ENCODE peak calls at places on chromosomes 2 and 18, in seven cellular contexts. E, I, J, W, G, B and P are unnamed samples.

GRCh38 chr2:219509780-219510511 is 4.3 kb upstream of the ASIC4 start:
- DNase-seq in E (peak; percentile 40), I (peak; percentile 71), J (peak; percentile 67), W (peak; percentile 78), G (no peak), B (no peak), P (peak; percentile 87)

GRCh38 chr2:139924070-139924469 is 1143.9 kb upstream of the NXPH2 start:
- DNase-seq in E (no peak), I (no peak), J (no peak), W (no peak), G (no peak), B (no peak), P (no peak)

GRCh38 chr2:236641051-236641450 is 71.4 kb downstream of the ACKR3 start:
- DNase-seq in E (no peak), I (no peak), J (no peak), W (no peak), G (no peak), B (no peak), P (no peak)

GRCh38 chr2:161273038-161273760 is 35.0 kb upstream of the PSMD14 start:
- DNase-seq in E (no peak), I (peak; percentile 39), J (peak; percentile 31), W (peak; percentile 22), G (peak; percentile 46), B (peak; percentile 15), P (no peak)

GRCh38 chr2:136029149-136029548 is 43.7 kb upstream of the DARS1 start:
- DNase-seq in E (no peak), I (no peak), J (no peak), W (no peak), G (no peak), B (no peak), P (no peak)

GRCh38 chr18:8858888-8859511 is 153.6 kb downstream of the MTCL1 start:
- DNase-seq in E (no peak), I (no peak), J (no peak), W (no peak), G (peak; percentile 78), B (peak; percentile 90), P (no peak)

GRCh38 chr2:23423062-23423872 is 38.3 kb downstream of the KLHL29 start:
- DNase-seq in E (no peak), I (no peak), J (peak; percentile 27), W (no peak), G (no peak), B (no peak), P (no peak)

GRCh38 chr18:61091379-61091778 is 241.9 kb upstream of the CDH20 start:
- DNase-seq in E (no peak), I (no peak), J (no peak), W (no peak), G (no peak), B (no peak), P (no peak)

GRCh38 chr2:169716938-169717690 is 16.5 kb upstream of the KLHL23 start:
- DNase-seq in E (no peak), I (no peak), J (no peak), W (no peak), G (no peak), B (no peak), P (no peak)

GRCh38 chr2:163213699-163214098 is 375.1 kb upstream of the KCNH7 start:
- DNase-seq in E (no peak), I (no peak), J (no peak), W (no peak), G (no peak), B (no peak), P (no peak)

GRCh38 chr2:74481961-74482800 is 617 bp downstream of the CCDC142 start:
- DNase-seq in E (peak; percentile 44), I (peak; percentile 66), J (no peak), W (peak; percentile 68), G (no peak), B (no peak), P (peak; percentile 66)

GRCh38 chr2:202564226-202564625 is 70.5 kb upstream of the FAM117B start:
- DNase-seq in E (no peak), I (no peak), J (no peak), W (no peak), G (no peak), B (no peak), P (no peak)

GRCh38 chr2:98459776-98460175 is 15.1 kb downstream of the INPP4A start:
- DNase-seq in E (no peak), I (no peak), J (no peak), W (no peak), G (no peak), B (no peak), P (no peak)

GRCh38 chr18:11689972-11690570 is 1.0 kb downstream of the GNAL start:
- DNase-seq in E (no peak), I (no peak), J (no peak), W (no peak), G (peak; percentile 11), B (no peak), P (peak; percentile 64)

GRCh38 chr2:209472386-209472832 is 48.6 kb downstream of the MAP2 start:
- DNase-seq in E (no peak), I (no peak), J (no peak), W (no peak), G (no peak), B (peak; percentile 4), P (no peak)

GRCh38 chr2:98012561-98012979 is 16.8 kb upstream of the TMEM131 start:
- DNase-seq in E (no peak), I (peak; percentile 80), J (no peak), W (no peak), G (no peak), B (no peak), P (no peak)

GRCh38 chr18:22293417-22293816 is 124.0 kb downstream of the GATA6 start:
- DNase-seq in E (no peak), I (no peak), J (no peak), W (no peak), G (no peak), B (no peak), P (no peak)

GRCh38 chr2:105383456-105383855 is 15.4 kb downstream of the FHL2 start:
- DNase-seq in E (no peak), I (no peak), J (no peak), W (no peak), G (no peak), B (no peak), P (no peak)

GRCh38 chr2:215728504-215729065 is 284.8 kb downstream of the MREG start:
- DNase-seq in E (no peak), I (peak; percentile 36), J (no peak), W (no peak), G (peak; percentile 78), B (peak; percentile 89), P (no peak)

GRCh38 chr2:152657042-152657441 is 60.2 kb downstream of the PRPF40A start:
- DNase-seq in E (no peak), I (no peak), J (no peak), W (no peak), G (no peak), B (no peak), P (no peak)

GRCh38 chr2:238813109-238813508 is 34.8 kb upstream of the TWIST2 start:
- DNase-seq in E (no peak), I (no peak), J (no peak), W (no peak), G (no peak), B (no peak), P (no peak)

DNA sequence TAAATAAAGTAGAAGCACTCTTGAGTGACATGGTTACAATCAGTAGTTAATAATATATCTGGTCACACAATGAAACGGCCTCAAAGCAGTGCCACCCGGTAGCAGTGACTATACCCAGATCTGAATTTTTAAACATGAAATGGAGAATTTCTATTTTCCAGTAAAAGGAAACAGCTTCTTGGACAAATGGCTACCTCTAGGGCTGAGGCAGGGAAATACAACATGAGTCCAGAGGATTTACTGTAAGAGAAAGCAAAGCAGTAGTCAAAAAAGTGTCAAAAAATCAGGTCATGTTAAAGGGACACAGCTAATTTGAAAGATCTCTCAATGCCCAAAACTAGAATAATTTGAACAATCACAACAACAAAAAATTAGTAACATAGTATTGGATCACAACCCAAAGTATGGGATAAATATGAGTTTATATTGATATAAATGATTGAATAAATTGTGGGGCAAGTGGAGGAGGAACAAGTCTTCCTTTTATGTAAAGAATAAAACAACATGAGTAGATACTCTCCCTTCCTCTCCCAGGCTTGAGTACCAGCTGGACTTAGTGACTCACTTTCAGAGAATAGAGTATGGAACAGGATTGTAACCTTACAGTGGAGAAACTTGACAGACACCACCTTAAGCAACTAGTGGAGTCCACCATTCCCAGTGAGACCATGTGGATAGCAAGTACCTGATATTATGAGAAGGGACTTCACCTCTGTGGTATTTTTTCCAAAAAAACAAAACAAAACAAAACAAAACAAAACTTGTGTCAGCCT is 180.8 kb downstream of the MBD2 start:
- DNase-seq in E (no peak), I (no peak), J (no peak), W (no peak), G (no peak), B (no peak), P (no peak)
- TF ChIP-seq CTCF in E (no peak), I (no peak), J (no peak), W (no peak), G (no peak), B (peak; percentile 19), P (no peak)

DNA sequence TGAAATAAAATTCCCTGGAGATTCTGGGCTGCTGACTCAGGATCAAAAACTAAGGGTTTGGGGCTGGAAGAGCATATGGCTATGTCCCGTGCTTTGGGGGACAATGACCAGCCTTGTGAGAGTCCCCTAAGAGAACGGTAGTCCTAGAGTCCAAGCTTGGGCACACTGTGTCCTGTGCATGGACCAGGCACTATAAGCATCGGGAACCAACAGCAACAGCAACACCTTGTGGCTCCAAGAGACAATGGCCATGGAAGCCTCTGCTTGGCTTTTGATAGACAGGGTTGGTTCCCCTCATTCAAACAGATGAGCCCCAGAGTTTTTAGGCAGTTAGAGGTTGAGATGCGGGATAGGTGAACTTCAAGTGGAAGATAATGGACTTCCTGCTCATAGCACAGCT is 294.4 kb upstream of the CHAC2 start:
- DNase-seq in E (no peak), I (no peak), J (no peak), W (no peak), G (no peak), B (no peak), P (no peak)
- TF ChIP-seq CTCF in E (no peak), I (no peak), J (no peak), W (no peak), G (no peak), B (no peak), P (no peak)

GRCh38 chr2:10140841-10141610 is 18.5 kb downstream of the RRM2 start:
- DNase-seq in E (no peak), I (no peak), J (no peak), W (no peak), G (no peak), B (no peak), P (no peak)
- TF ChIP-seq CTCF in E (no peak), I (no peak), J (peak; percentile 27), W (no peak), G (no peak), B (no peak), P (no peak)

DNA sequence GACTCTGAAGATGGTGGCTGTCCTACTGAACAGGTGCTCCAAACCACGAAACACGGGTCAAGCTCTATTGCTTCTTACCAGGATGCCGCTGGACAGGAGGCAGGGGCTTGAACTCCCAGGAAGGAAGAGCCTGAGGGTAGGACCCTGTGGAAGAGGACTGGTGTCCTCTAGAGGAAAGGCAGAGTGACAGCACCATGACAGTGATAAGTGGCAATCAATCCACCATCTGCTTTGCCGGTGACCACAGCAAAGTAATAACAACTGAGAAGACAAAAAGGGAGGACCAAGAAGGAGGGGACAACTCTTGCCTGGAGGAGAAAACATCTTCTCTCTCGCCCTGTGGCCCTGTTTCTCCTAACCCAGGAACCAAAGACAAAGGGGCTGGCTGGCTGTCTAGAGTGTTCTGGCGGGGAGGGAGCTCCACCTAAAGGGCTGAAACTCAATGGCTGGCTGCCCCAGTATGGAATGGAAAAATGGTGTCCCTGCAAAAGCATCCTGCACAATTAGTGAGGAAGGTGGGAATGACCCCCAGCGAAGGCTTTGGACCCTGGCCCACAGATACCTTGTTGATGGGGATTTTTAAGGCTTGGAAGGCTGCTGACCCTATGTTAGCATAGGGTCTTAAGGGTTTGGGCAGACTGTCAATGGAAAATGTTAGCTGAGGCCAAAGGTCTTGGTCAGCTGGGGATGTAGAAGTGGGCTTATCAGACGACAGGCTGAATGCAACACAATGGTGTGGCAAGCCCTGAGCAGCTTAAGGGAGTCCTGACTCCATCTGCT is 35.4 kb downstream of the PROC start:
- DNase-seq in E (no peak), I (peak; percentile 19), J (no peak), W (no peak), G (no peak), B (no peak), P (no peak)
- TF ChIP-seq CTCF in E (no peak), I (no peak), J (peak; percentile 22), W (no peak), G (peak; percentile 20), B (no peak), P (no peak)